ENCODE peak calls at places on chromosomes 13 and 19, in five cellular contexts. One of them, this sample, is unnamed. For H3K4me1, the result is how much of the 10 kb centered on the place peaks cover.

GRCh38 chr13:33026489-33027152 is 10.4 kb downstream of the KL start:
- DNase-seq in heart right ventricle: peak
- DNase-seq in tibial artery: no peak
- DNase-seq in RWPE2: no peak
- DNase-seq in CD8-positive, alpha-beta memory T cell: no peak
- DNase-seq in this sample: no peak

GRCh38 chr19:33392341-33393285 is 19.1 kb downstream of the CEBPG start:
- DNase-seq in RWPE2: peak
- DNase-seq in tibial artery: peak
- DNase-seq in CD8-positive, alpha-beta memory T cell: peak
- DNase-seq in heart right ventricle: no peak
- DNase-seq in this sample: no peak

GRCh38 chr13:31031482-31031881 is 99.0 kb downstream of the TEX26 start:
- DNase-seq in CD8-positive, alpha-beta memory T cell: no peak
- DNase-seq in RWPE2: no peak
- DNase-seq in heart right ventricle: no peak
- DNase-seq in tibial artery: no peak
- DNase-seq in this sample: no peak

GRCh38 chr13:75307370-75307984 is 174.5 kb downstream of the TBC1D4 start:
- DNase-seq in tibial artery: no peak
- DNase-seq in RWPE2: no peak
- DNase-seq in CD8-positive, alpha-beta memory T cell: no peak
- DNase-seq in heart right ventricle: no peak
- DNase-seq in this sample: no peak

GRCh38 chr19:29645911-29646310 is 19.4 kb upstream of the PLEKHF1 start:
- DNase-seq in tibial artery: no peak
- DNase-seq in CD8-positive, alpha-beta memory T cell: no peak
- DNase-seq in RWPE2: no peak
- DNase-seq in heart right ventricle: peak
- DNase-seq in this sample: no peak

GRCh38 chr19:6735181-6735891 is 2.0 kb downstream of the GPR108 start:
- DNase-seq in RWPE2: no peak
- DNase-seq in CD8-positive, alpha-beta memory T cell: no peak
- DNase-seq in heart right ventricle: no peak
- DNase-seq in tibial artery: no peak
- DNase-seq in this sample: no peak

GRCh38 chr13:26198116-26198515 is 24.0 kb downstream of the RNF6 start:
- DNase-seq in heart right ventricle: no peak
- DNase-seq in RWPE2: no peak
- DNase-seq in CD8-positive, alpha-beta memory T cell: no peak
- DNase-seq in tibial artery: no peak
- DNase-seq in this sample: no peak

GRCh38 chr19:5321851-5322681 is 18.5 kb downstream of the PTPRS start:
- DNase-seq in heart right ventricle: no peak
- DNase-seq in tibial artery: no peak
- DNase-seq in RWPE2: no peak
- DNase-seq in CD8-positive, alpha-beta memory T cell: no peak
- DNase-seq in this sample: no peak

GRCh38 chr19:2627319-2627829 is 75.1 kb downstream of the GNG7 start:
- DNase-seq in tibial artery: peak
- DNase-seq in heart right ventricle: peak
- DNase-seq in CD8-positive, alpha-beta memory T cell: no peak
- DNase-seq in RWPE2: peak
- DNase-seq in this sample: peak

GRCh38 chr13:52695856-52696255 is 43.2 kb downstream of the SUGT1 start:
- DNase-seq in tibial artery: no peak
- DNase-seq in RWPE2: no peak
- DNase-seq in heart right ventricle: no peak
- DNase-seq in CD8-positive, alpha-beta memory T cell: no peak
- DNase-seq in this sample: no peak

GRCh38 chr19:37966211-37967072 is 59.4 kb downstream of the SIPA1L3 start:
- DNase-seq in tibial artery: peak
- DNase-seq in CD8-positive, alpha-beta memory T cell: no peak
- DNase-seq in RWPE2: no peak
- DNase-seq in heart right ventricle: no peak
- DNase-seq in this sample: no peak

GRCh38 chr19:3603121-3603841 is 3.4 kb downstream of the TBXA2R start:
- DNase-seq in heart right ventricle: no peak
- DNase-seq in CD8-positive, alpha-beta memory T cell: no peak
- DNase-seq in RWPE2: no peak
- DNase-seq in tibial artery: peak
- DNase-seq in this sample: no peak

GRCh38 chr13:30808600-30808999 is 73.3 kb downstream of the ALOX5AP start:
- DNase-seq in heart right ventricle: no peak
- DNase-seq in RWPE2: no peak
- DNase-seq in CD8-positive, alpha-beta memory T cell: no peak
- DNase-seq in tibial artery: no peak
- DNase-seq in this sample: no peak

GRCh38 chr19:30448386-30449130 is 76.4 kb downstream of the ZNF536 start:
- DNase-seq in tibial artery: no peak
- DNase-seq in heart right ventricle: no peak
- DNase-seq in CD8-positive, alpha-beta memory T cell: no peak
- DNase-seq in RWPE2: no peak
- DNase-seq in this sample: no peak

GRCh38 chr19:21912654-21913053 is 76.7 kb upstream of the ZNF43 start:
- DNase-seq in tibial artery: no peak
- DNase-seq in RWPE2: no peak
- DNase-seq in CD8-positive, alpha-beta memory T cell: no peak
- DNase-seq in heart right ventricle: no peak
- DNase-seq in this sample: no peak

GRCh38 chr13:73816702-73817101 is 317.5 kb downstream of the KLF12 start:
- DNase-seq in tibial artery: no peak
- DNase-seq in RWPE2: no peak
- DNase-seq in heart right ventricle: no peak
- DNase-seq in CD8-positive, alpha-beta memory T cell: no peak
- DNase-seq in this sample: no peak

GRCh38 chr13:29428310-29428991 is 167.0 kb downstream of the SLC7A1 start:
- DNase-seq in heart right ventricle: peak
- DNase-seq in tibial artery: no peak
- DNase-seq in CD8-positive, alpha-beta memory T cell: no peak
- DNase-seq in RWPE2: no peak
- DNase-seq in this sample: no peak

GRCh38 chr13:25372275-25373081 is 704 bp downstream of the ATP8A2 start:
- DNase-seq in CD8-positive, alpha-beta memory T cell: no peak
- DNase-seq in tibial artery: no peak
- DNase-seq in RWPE2: no peak
- DNase-seq in heart right ventricle: no peak
- DNase-seq in this sample: no peak

GRCh38 chr13:29654807-29655547 is 59.5 kb upstream of the SLC7A1 start:
- DNase-seq in tibial artery: no peak
- DNase-seq in heart right ventricle: no peak
- DNase-seq in RWPE2: no peak
- DNase-seq in CD8-positive, alpha-beta memory T cell: no peak
- DNase-seq in this sample: no peak

GRCh38 chr19:10871711-10872550 is 578 bp downstream of the CARM1 start:
- DNase-seq in tibial artery: peak
- DNase-seq in CD8-positive, alpha-beta memory T cell: peak
- DNase-seq in RWPE2: no peak
- DNase-seq in heart right ventricle: peak
- DNase-seq in this sample: peak

GRCh38 chr13:46166947-46167610 is 14.9 kb downstream of the LCP1 start:
- DNase-seq in tibial artery: no peak
- DNase-seq in heart right ventricle: no peak
- DNase-seq in RWPE2: no peak
- DNase-seq in CD8-positive, alpha-beta memory T cell: no peak
- DNase-seq in this sample: no peak

GRCh38 chr19:6376512-6377193 is 920 bp upstream of the PSPN start:
- DNase-seq in RWPE2: no peak
- DNase-seq in heart right ventricle: no peak
- DNase-seq in tibial artery: no peak
- DNase-seq in CD8-positive, alpha-beta memory T cell: no peak
- DNase-seq in this sample: no peak

GRCh38 chr13:30443957-30444404 is 21.7 kb downstream of the UBE2L5 start:
- DNase-seq in heart right ventricle: no peak
- DNase-seq in CD8-positive, alpha-beta memory T cell: no peak
- DNase-seq in RWPE2: no peak
- DNase-seq in tibial artery: no peak
- DNase-seq in this sample: no peak

GRCh38 chr19:51552996-51553725 is 17.9 kb upstream of the ZNF175 start:
- DNase-seq in tibial artery: no peak
- DNase-seq in RWPE2: no peak
- DNase-seq in heart right ventricle: peak
- DNase-seq in CD8-positive, alpha-beta memory T cell: no peak
- DNase-seq in this sample: no peak

GRCh38 chr13:82088781-82089180 is 1747.9 kb upstream of the SPRY2 start:
- DNase-seq in CD8-positive, alpha-beta memory T cell: no peak
- DNase-seq in heart right ventricle: no peak
- DNase-seq in tibial artery: no peak
- DNase-seq in RWPE2: no peak
- DNase-seq in this sample: no peak

GRCh38 chr19:41691268-41691970 is 3.3 kb upstream of the CEACAM7 start:
- DNase-seq in heart right ventricle: no peak
- DNase-seq in CD8-positive, alpha-beta memory T cell: no peak
- DNase-seq in tibial artery: no peak
- DNase-seq in RWPE2: no peak
- DNase-seq in this sample: peak

GRCh38 chr19:7792286-7792685 is 29.2 kb downstream of the CLEC4M start:
- DNase-seq in tibial artery: no peak
- DNase-seq in CD8-positive, alpha-beta memory T cell: no peak
- DNase-seq in heart right ventricle: no peak
- DNase-seq in RWPE2: no peak
- DNase-seq in this sample: no peak

GRCh38 chr19:33375760-33376159 is 2.3 kb downstream of the CEBPG start:
- DNase-seq in CD8-positive, alpha-beta memory T cell: no peak
- DNase-seq in RWPE2: no peak
- DNase-seq in tibial artery: no peak
- DNase-seq in heart right ventricle: no peak
- DNase-seq in this sample: no peak

GRCh38 chr13:111557921-111558699 is 237.7 kb downstream of the TEX29 start:
- DNase-seq in CD8-positive, alpha-beta memory T cell: no peak
- DNase-seq in RWPE2: no peak
- DNase-seq in tibial artery: no peak
- DNase-seq in heart right ventricle: no peak
- DNase-seq in this sample: no peak

GRCh38 chr13:19596960-19597361 is 35.6 kb upstream of the TPTE2 start:
- DNase-seq in CD8-positive, alpha-beta memory T cell: no peak
- DNase-seq in heart right ventricle: no peak
- DNase-seq in tibial artery: no peak
- DNase-seq in RWPE2: no peak
- DNase-seq in this sample: no peak

GRCh38 chr13:21435231-21435630 is 23.9 kb downstream of the ZDHHC20 start:
- DNase-seq in RWPE2: no peak
- DNase-seq in CD8-positive, alpha-beta memory T cell: no peak
- DNase-seq in tibial artery: no peak
- DNase-seq in heart right ventricle: no peak
- DNase-seq in this sample: no peak

GRCh38 chr13:55673910-55674309 is 1466.8 kb upstream of the PRR20A start:
- DNase-seq in CD8-positive, alpha-beta memory T cell: no peak
- DNase-seq in RWPE2: no peak
- DNase-seq in heart right ventricle: no peak
- DNase-seq in tibial artery: no peak
- DNase-seq in this sample: no peak

DNA sequence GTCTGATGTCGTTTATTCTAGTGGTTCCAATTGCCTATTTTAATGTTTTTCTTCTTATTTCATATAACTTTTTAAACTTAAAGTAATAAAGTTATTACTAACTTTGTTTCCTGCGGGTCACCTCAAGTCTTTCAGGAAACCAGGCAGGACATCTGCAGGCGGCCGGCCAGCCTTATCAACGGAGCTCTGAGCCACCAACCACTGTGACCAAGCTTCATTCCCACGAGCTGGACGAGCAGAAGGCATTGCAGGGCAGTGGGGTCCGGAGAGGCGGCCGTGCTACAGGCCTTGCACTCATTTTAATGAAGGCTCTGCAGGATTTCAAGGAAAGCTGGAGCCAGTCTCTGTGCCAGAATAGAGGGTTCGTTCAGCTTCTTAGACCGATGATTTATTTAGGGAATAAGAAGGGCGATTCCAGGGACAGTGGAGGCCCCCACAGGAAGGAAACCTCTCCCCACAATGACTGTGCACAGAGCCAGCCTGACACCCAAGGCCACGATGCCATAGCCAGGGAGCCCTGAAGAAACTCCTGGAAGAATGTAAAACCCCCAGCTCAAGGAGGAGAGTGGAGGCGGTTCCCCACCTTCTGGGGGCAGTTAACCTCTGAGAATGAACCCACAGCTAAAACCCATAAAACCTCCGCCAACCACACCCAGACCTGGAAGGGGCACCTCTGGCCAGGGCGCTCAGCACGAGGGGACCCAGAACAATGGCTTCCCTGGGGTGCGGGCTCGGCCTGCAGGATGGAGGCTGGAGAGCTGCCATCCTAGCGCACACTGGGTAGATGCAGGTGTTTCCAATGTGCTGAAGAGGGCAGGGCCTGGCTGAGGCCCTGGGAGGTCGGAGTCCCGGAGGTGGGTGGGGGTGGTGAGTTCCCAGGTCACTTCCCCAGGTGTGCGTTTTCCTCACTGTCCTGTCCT is 75.0 kb downstream of the RASA3 start:
- DNase-seq in tibial artery: no peak
- DNase-seq in CD8-positive, alpha-beta memory T cell: no peak
- DNase-seq in heart right ventricle: no peak
- DNase-seq in RWPE2: no peak
- DNase-seq in this sample: no peak
- H3K4me1 ChIP-seq in tibial artery: under half
- H3K4me1 ChIP-seq in CD8-positive, alpha-beta memory T cell: under half
- H3K4me1 ChIP-seq in heart right ventricle: under half
- H3K4me1 ChIP-seq in RWPE2: under half
- H3K4me1 ChIP-seq in this sample: under half

GRCh38 chr19:16623066-16623465 is 4.9 kb downstream of the MED26 start:
- DNase-seq in heart right ventricle: no peak
- DNase-seq in RWPE2: no peak
- DNase-seq in tibial artery: no peak
- DNase-seq in CD8-positive, alpha-beta memory T cell: no peak
- DNase-seq in this sample: no peak
- H3K4me1 ChIP-seq in heart right ventricle: half or more
- H3K4me1 ChIP-seq in RWPE2: under half
- H3K4me1 ChIP-seq in tibial artery: half or more
- H3K4me1 ChIP-seq in CD8-positive, alpha-beta memory T cell: under half
- H3K4me1 ChIP-seq in this sample: under half

GRCh38 chr13:44758595-44759221 is 182.6 kb upstream of the TSC22D1 start:
- DNase-seq in CD8-positive, alpha-beta memory T cell: no peak
- DNase-seq in tibial artery: no peak
- DNase-seq in RWPE2: no peak
- DNase-seq in heart right ventricle: no peak
- DNase-seq in this sample: no peak

GRCh38 chr13:44762946-44763345 is 186.8 kb upstream of the TSC22D1 start:
- DNase-seq in CD8-positive, alpha-beta memory T cell: no peak
- DNase-seq in RWPE2: no peak
- DNase-seq in heart right ventricle: no peak
- DNase-seq in tibial artery: no peak
- DNase-seq in this sample: no peak

GRCh38 chr13:44759723-44760360 is 183.7 kb upstream of the TSC22D1 start:
- DNase-seq in heart right ventricle: peak
- DNase-seq in tibial artery: no peak
- DNase-seq in CD8-positive, alpha-beta memory T cell: no peak
- DNase-seq in RWPE2: no peak
- DNase-seq in this sample: no peak

GRCh38 chr13:44759222-44759721 is 183.1 kb upstream of the TSC22D1 start:
- DNase-seq in RWPE2: no peak
- DNase-seq in tibial artery: no peak
- DNase-seq in heart right ventricle: no peak
- DNase-seq in CD8-positive, alpha-beta memory T cell: no peak
- DNase-seq in this sample: no peak

GRCh38 chr13:44760434-44760833 is 184.3 kb upstream of the TSC22D1 start:
- DNase-seq in tibial artery: no peak
- DNase-seq in heart right ventricle: no peak
- DNase-seq in RWPE2: no peak
- DNase-seq in CD8-positive, alpha-beta memory T cell: no peak
- DNase-seq in this sample: no peak
- H3K4me1 ChIP-seq in tibial artery: under half
- H3K4me1 ChIP-seq in heart right ventricle: under half
- H3K4me1 ChIP-seq in RWPE2: under half
- H3K4me1 ChIP-seq in CD8-positive, alpha-beta memory T cell: under half
- H3K4me1 ChIP-seq in this sample: under half

GRCh38 chr19:1467228-1467511 is 11.8 kb downstream of the C19orf25 start:
- DNase-seq in tibial artery: no peak
- DNase-seq in CD8-positive, alpha-beta memory T cell: no peak
- DNase-seq in heart right ventricle: no peak
- DNase-seq in RWPE2: no peak
- DNase-seq in this sample: no peak
- H3K4me1 ChIP-seq in tibial artery: half or more
- H3K4me1 ChIP-seq in CD8-positive, alpha-beta memory T cell: under half
- H3K4me1 ChIP-seq in heart right ventricle: half or more
- H3K4me1 ChIP-seq in RWPE2: under half
- H3K4me1 ChIP-seq in this sample: under half